ENCODE peak calls at places on chromosomes 2 and 18, in five cellular contexts. U, R, T, P and Y are unnamed samples.

GRCh38 chr2:203681978-203682377 is 24.5 kb upstream of the CD28 start:
- DNase-seq in T (peak; percentile 73), R (no peak), P (no peak), U (no peak), Y (peak; percentile 21)

GRCh38 chr2:234203135-234203984 is 152.9 kb downstream of the SPP2 start:
- DNase-seq in T (peak; percentile 97), U (peak; percentile 97), P (peak; percentile 75), R (no peak), Y (no peak)

GRCh38 chr2:171086352-171087290 is 74.1 kb downstream of the TLK1 start:
- DNase-seq in T (peak; percentile 69), R (peak; percentile 86), U (peak; percentile 19), P (peak; percentile 58), Y (peak; percentile 70)

GRCh38 chr2:231674587-231675334 is 33.6 kb upstream of the PTMA start:
- DNase-seq in P (peak; percentile 86), T (peak; percentile 73), U (no peak), R (peak; percentile 97), Y (peak; percentile 95)

GRCh38 chr2:209367091-209367747 is 56.6 kb upstream of the MAP2 start:
- DNase-seq in T (peak; percentile 43), P (no peak), R (no peak), U (no peak), Y (no peak)

GRCh38 chr2:40955042-40955441 is 503.2 kb upstream of the SLC8A1 start:
- DNase-seq in R (no peak), U (no peak), T (no peak), P (no peak), Y (no peak)

GRCh38 chr2:148794558-148794957 is 80.5 kb upstream of the KIF5C start:
- DNase-seq in U (no peak), T (peak; percentile 48), P (no peak), R (no peak), Y (no peak)

GRCh38 chr2:202671317-202672035 is 36.7 kb downstream of the FAM117B start:
- DNase-seq in P (no peak), T (no peak), U (no peak), R (no peak), Y (no peak)

GRCh38 chr2:187434342-187434785 is 13.7 kb downstream of the CALCRL start:
- DNase-seq in U (no peak), R (no peak), T (peak; percentile 67), P (no peak), Y (no peak)

GRCh38 chr2:159089543-159089942 is 121.1 kb downstream of the TANC1 start:
- DNase-seq in U (no peak), P (no peak), T (peak; percentile 18), R (no peak), Y (no peak)

GRCh38 chr18:3321133-3321812 is 59.3 kb downstream of the MYL12B start:
- DNase-seq in P (peak; percentile 48), T (peak; percentile 90), U (no peak), R (no peak), Y (no peak)

GRCh38 chr2:180040146-180040925 is 33.2 kb upstream of the CWC22 start:
- DNase-seq in U (no peak), P (no peak), T (peak; percentile 90), R (no peak), Y (no peak)

GRCh38 chr18:50356036-50356945 is 18.6 kb upstream of the SKA1 start:
- DNase-seq in R (peak; percentile 41), U (peak; percentile 28), P (no peak), T (peak; percentile 46), Y (no peak)

GRCh38 chr18:23982154-23983071 is 32.1 kb upstream of the TTC39C start:
- DNase-seq in T (peak; percentile 24), R (peak; percentile 17), P (peak; percentile 64), U (no peak), Y (no peak)

GRCh38 chr2:20666364-20667150 is at the start of gene GDF7:
- DNase-seq in T (no peak), R (peak; percentile 74), U (no peak), P (no peak), Y (peak; percentile 48)

GRCh38 chr18:61464551-61465102 is 131.4 kb downstream of the CDH20 start:
- DNase-seq in T (no peak), R (no peak), P (no peak), U (no peak), Y (no peak)

GRCh38 chr2:172431428-172431827 is 4.0 kb downstream of the ITGA6 start:
- DNase-seq in R (no peak), T (no peak), P (no peak), U (no peak), Y (no peak)

GRCh38 chr18:8798996-8799395 is 93.6 kb downstream of the MTCL1 start:
- DNase-seq in R (no peak), U (no peak), P (no peak), T (peak; percentile 63), Y (no peak)

GRCh38 chr18:25310045-25310444 is 41.9 kb downstream of the ZNF521 start:
- DNase-seq in P (no peak), R (peak; percentile 68), T (peak; percentile 69), U (peak; percentile 7), Y (peak; percentile 60)

GRCh38 chr2:152238021-152238420 is 62.5 kb upstream of the STAM2 start:
- DNase-seq in T (no peak), R (no peak), U (no peak), P (no peak), Y (no peak)

GRCh38 chr2:66553370-66553769 is 118.4 kb downstream of the MEIS1 start:
- DNase-seq in R (no peak), U (no peak), T (no peak), P (peak; percentile 45), Y (no peak)

GRCh38 chr2:50732796-50733195 is 299.1 kb downstream of the NRXN1 start:
- DNase-seq in P (no peak), R (no peak), T (no peak), U (no peak), Y (no peak)

GRCh38 chr2:65666156-65666725 is 233.8 kb upstream of the SPRED2 start:
- DNase-seq in R (no peak), U (no peak), P (peak; percentile 56), T (peak; percentile 49), Y (no peak)

GRCh38 chr18:907171-907879 is 2.7 kb downstream of the ADCYAP1 start:
- DNase-seq in U (no peak), T (peak; percentile 21), P (peak; percentile 39), R (peak; percentile 61), Y (no peak)

GRCh38 chr18:7987284-7987976 is 420.3 kb downstream of the PTPRM start:
- DNase-seq in U (no peak), R (no peak), P (no peak), T (peak; percentile 82), Y (no peak)

GRCh38 chr18:32956591-32957310 is 183.9 kb upstream of the KLHL14 start:
- DNase-seq in P (peak; percentile 13), U (no peak), T (peak; percentile 50), R (peak; percentile 45), Y (no peak)

DNA sequence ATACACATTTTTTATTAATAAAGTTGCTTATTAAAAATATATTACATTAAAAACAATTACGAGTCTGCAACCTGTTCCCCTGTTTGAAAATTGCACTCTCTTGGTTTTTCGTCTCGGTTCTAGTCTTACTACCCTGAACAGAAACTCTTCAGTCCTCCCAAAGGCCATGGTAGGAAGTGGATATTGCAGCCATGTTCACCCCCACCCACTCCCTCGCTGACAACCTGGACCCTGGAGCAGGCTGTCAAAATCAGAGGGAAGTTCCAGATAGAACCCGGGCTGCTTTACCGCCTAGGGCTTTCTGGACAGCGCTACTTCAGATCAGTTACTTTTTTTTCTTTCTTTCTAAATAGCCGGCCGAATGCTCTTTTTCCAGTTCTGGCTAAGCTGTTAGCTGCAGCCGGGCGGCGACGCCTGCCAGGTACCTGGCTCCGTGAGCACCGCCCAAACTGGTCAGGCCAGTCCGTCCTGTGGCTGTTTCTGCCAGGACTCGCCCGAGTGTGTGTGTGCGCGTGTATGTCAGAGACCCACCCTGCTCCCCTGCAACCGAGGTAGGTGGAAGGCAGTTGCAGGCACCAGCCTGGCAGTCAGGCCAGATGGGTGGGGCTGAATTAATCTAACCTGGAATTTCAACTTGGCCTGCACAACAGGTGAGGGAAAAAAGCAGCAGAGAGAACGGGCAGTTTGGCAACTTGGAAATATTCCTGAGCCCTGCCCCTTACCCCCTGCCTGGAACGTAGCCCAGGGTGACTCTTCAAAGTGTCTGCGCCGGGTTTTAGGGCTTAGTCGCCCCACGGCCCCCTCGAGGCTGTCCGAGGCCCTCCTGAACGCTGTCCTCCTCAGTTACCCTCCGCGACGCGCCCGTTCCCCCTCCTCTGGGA is 1.1 kb upstream of the TET3 start:
- DNase-seq in R (peak; percentile 77), P (peak; percentile 91), T (no peak), U (peak; percentile 88), Y (peak; percentile 66)
- H3K27ac ChIP-seq in R (no peak overlapping the region), P (peak overlapping the region; percentile 99), T (no peak overlapping the region), U (peak overlapping the region; percentile 100), Y (no peak overlapping the region)

DNA sequence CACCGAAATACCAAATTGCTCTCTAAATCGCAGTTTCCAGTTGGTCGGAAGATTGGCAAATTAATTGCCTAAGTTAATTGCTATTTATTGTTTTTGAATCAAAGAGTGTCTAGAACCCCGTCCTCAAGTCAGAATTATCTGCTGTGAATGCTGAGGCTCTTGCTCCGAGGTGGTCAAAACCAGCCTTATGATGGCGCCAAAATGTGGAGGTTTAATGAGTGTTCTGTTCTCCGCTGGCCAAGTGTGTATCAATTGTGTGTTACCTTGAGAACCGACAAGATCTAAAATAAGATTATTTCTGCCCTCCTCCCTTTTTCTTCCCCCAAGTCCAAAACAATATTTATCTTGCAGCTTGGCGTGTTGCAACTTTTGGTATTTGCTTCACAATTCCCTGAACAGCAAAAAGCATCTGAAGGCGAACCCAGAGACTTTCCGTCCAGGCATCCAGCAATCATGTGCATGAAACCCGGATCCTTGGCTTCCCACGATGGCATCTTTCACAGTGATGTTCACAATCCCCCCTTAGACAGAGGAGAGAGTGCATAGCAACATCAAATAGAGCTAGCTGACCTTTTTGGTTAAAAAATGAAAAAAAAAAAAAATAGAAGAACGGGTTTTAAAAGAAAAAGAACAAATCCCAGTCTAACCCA is 323.0 kb downstream of the MYCN start:
- DNase-seq in U (no peak), P (no peak), R (no peak), T (no peak), Y (no peak)
- H3K9me2 ChIP-seq in U (no peaks in the 10 kb centered on the region), P (no peaks in the 10 kb centered on the region), R (no peaks in the 10 kb centered on the region), T (no peaks in the 10 kb centered on the region), Y (no peaks in the 10 kb centered on the region)

GRCh38 chr18:77102246-77103040 is 30.1 kb downstream of the MBP start:
- DNase-seq in U (no peak), P (no peak), R (no peak), T (peak; percentile 87), Y (peak; percentile 85)

GRCh38 chr18:77105680-77106079 is 26.9 kb downstream of the MBP start:
- DNase-seq in T (no peak), P (no peak), R (no peak), U (no peak), Y (no peak)

GRCh38 chr18:77103181-77103875 is 29.3 kb downstream of the MBP start:
- DNase-seq in T (peak; percentile 63), R (no peak), P (no peak), U (no peak), Y (no peak)

GRCh38 chr18:77105021-77105420 is 27.6 kb downstream of the MBP start:
- DNase-seq in U (no peak), T (no peak), R (no peak), P (no peak), Y (no peak)

GRCh38 chr18:77103991-77104521 is 28.5 kb downstream of the MBP start:
- DNase-seq in R (no peak), P (no peak), T (peak; percentile 26), U (no peak), Y (no peak)
- H3K27ac ChIP-seq in R (no peak overlapping the region), P (peak overlapping the region; percentile 87), T (peak overlapping the region; percentile 87), U (peak overlapping the region; percentile 96), Y (peak overlapping the region; percentile 87)

GRCh38 chr2:98372579-98372978 is 26.3 kb downstream of the CNGA3 start:
- DNase-seq in P (no peak), U (no peak), R (no peak), T (no peak), Y (no peak)
- H3K9me2 ChIP-seq in P (no peaks in the 10 kb centered on the region), U (no peaks in the 10 kb centered on the region), R (no peaks in the 10 kb centered on the region), T (no peaks in the 10 kb centered on the region), Y (no peaks in the 10 kb centered on the region)

GRCh38 chr18:74498712-74499629 is 2.8 kb downstream of the CNDP2 start:
- DNase-seq in P (no peak), T (peak; percentile 42), U (no peak), R (no peak), Y (peak; percentile 92)
- H3K27ac ChIP-seq in P (peak overlapping the region; percentile 64), T (peak overlapping the region; percentile 59), U (no peak overlapping the region), R (no peak overlapping the region), Y (peak overlapping the region; percentile 80)